ENCODE peak calls at places on chromosomes 6 and 20, in six cellular contexts. P is A549, K is K562, U is HepG2, D is endothelial cell of umbilical vein, H is GM12878. Q is an unnamed sample.
A peak's percentile ranks its signal among the peaks of the same experiment; 100 is the strongest.

GRCh38 chr6:7249946-7250643 is 62.9 kb downstream of the SSR1 start:
- DNase-seq in P (no peak), K (no peak), U (no peak), D (no peak), H (no peak), Q (no peak)

GRCh38 chr20:40811660-40812414 is 122.8 kb upstream of the MAFB start:
- DNase-seq in P (no peak), K (no peak), U (no peak), D (no peak), H (no peak), Q (no peak)

GRCh38 chr20:6925744-6926278 is 158.3 kb downstream of the BMP2 start:
- DNase-seq in P (no peak), K (no peak), U (no peak), D (no peak), H (no peak), Q (no peak)

GRCh38 chr6:42334870-42335269 is 116.9 kb downstream of the TRERF1 start:
- DNase-seq in P (no peak), K (no peak), U (no peak), D (no peak), H (no peak), Q (no peak)

GRCh38 chr6:161268526-161269210 is 5.2 kb downstream of the AGPAT4 start:
- DNase-seq in P (no peak), K (no peak), U (no peak), D (no peak), H (no peak), Q (no peak)

GRCh38 chr6:63804381-63804956 is 168.9 kb downstream of the PHF3 start:
- DNase-seq in P (no peak), K (no peak), U (no peak), D (peak; percentile 55), H (no peak), Q (peak; percentile 79)

GRCh38 chr6:10465633-10466499 is 51.0 kb upstream of the TFAP2A start:
- DNase-seq in P (peak; percentile 72), K (peak; percentile 47), U (peak; percentile 44), D (peak; percentile 39), H (no peak), Q (peak; percentile 69)

GRCh38 chr6:26502169-26502568 is 2.1 kb downstream of the BTN1A1 start:
- DNase-seq in P (no peak), K (no peak), U (peak; percentile 41), D (no peak), H (peak; percentile 25), Q (no peak)

GRCh38 chr20:17721802-17722486 is 22.2 kb downstream of the BANF2 start:
- DNase-seq in P (no peak), K (no peak), U (peak; percentile 99), D (no peak), H (no peak), Q (no peak)

GRCh38 chr6:140319209-140319608 is 944.8 kb upstream of the CITED2 start:
- DNase-seq in P (peak; percentile 12), K (no peak), U (peak; percentile 11), D (peak; percentile 24), H (no peak), Q (no peak)

GRCh38 chr20:433300-433975 is 25.3 kb downstream of the RBCK1 start:
- DNase-seq in P (no peak), K (no peak), U (no peak), D (no peak), H (peak; percentile 86), Q (no peak)

GRCh38 chr6:107280791-107281190 is 165.5 kb upstream of the BEND3 start:
- DNase-seq in P (no peak), K (peak; percentile 37), U (no peak), D (no peak), H (no peak), Q (no peak)

GRCh38 chr6:107290491-107290890 is 168.9 kb downstream of the PDSS2 start:
- DNase-seq in P (no peak), K (no peak), U (no peak), D (no peak), H (no peak), Q (no peak)

DNA sequence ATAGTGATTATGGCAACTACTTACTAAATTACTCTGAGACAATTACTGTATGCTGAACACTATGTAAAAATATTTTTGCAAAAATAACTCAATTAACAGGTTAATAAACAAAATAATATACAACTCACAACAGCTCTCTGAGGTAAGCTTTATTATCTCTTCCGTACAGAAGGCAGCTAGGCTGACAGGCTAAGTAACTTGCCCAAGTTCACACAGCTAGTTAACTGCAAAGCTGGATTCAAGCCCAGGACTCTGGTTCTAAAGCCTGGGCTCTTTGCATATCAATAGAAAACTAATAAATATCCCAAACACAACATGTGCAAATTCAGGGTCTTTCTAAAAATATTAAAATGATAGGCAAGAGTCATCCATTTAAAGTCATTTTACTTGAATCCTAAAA is 169.5 kb upstream of the BEND3 start:
- DNase-seq in P (no peak), K (peak; percentile 16), U (no peak), D (no peak), H (no peak), Q (no peak)
- TF ChIP-seq MYC in P (no peak), K (no peak), U (no peak), D (no peak), H (no peak), Q (no peak)

GRCh38 chr20:25624500-25624939 is 706 bp upstream of the NANP start:
- DNase-seq in P (no peak), K (no peak), U (no peak), D (no peak), H (peak; percentile 4), Q (no peak)
- TF ChIP-seq MYC in P (no peak), K (no peak), U (no peak), D (no peak), H (no peak), Q (no peak)

GRCh38 chr20:64037498-64038213 is 1.7 kb downstream of the C20orf204 start:
- DNase-seq in P (no peak), K (peak; percentile 61), U (no peak), D (no peak), H (no peak), Q (peak; percentile 37)

GRCh38 chr20:64036346-64037198 is 590 bp downstream of the C20orf204 start:
- DNase-seq in P (no peak), K (peak; percentile 55), U (peak; percentile 75), D (no peak), H (no peak), Q (peak; percentile 49)

GRCh38 chr20:64035066-64035932 is 683 bp upstream of the C20orf204 start:
- DNase-seq in P (no peak), K (no peak), U (no peak), D (no peak), H (peak; percentile 59), Q (no peak)

GRCh38 chr20:64037199-64037497 is 1.2 kb downstream of the C20orf204 start:
- DNase-seq in P (no peak), K (no peak), U (no peak), D (no peak), H (no peak), Q (no peak)

GRCh38 chr20:64035933-64036345 is at the start of gene C20orf204:
- DNase-seq in P (no peak), K (peak; percentile 60), U (peak; percentile 94), D (no peak), H (no peak), Q (no peak)
- TF ChIP-seq MYC in P (no peak), K (no peak), U (peak; percentile 85), D (no peak), H (no peak), Q (no peak)

GRCh38 chr6:113686049-113686448 is 171.1 kb upstream of the MARCKS start:
- DNase-seq in P (no peak), K (no peak), U (no peak), D (no peak), H (no peak), Q (no peak)

GRCh38 chr6:113694278-113695077 is 162.7 kb upstream of the MARCKS start:
- DNase-seq in P (peak; percentile 61), K (no peak), U (peak; percentile 37), D (peak; percentile 28), H (no peak), Q (peak; percentile 22)

GRCh38 chr6:113690957-113691656 is 166.0 kb upstream of the MARCKS start:
- DNase-seq in P (no peak), K (no peak), U (no peak), D (no peak), H (no peak), Q (no peak)

GRCh38 chr6:113693866-113694265 is 163.3 kb upstream of the MARCKS start:
- DNase-seq in P (peak; percentile 44), K (no peak), U (no peak), D (no peak), H (no peak), Q (no peak)

GRCh38 chr6:113690255-113690956 is 166.7 kb upstream of the MARCKS start:
- DNase-seq in P (peak; percentile 65), K (no peak), U (peak; percentile 58), D (peak; percentile 66), H (peak; percentile 34), Q (peak; percentile 60)
- TF ChIP-seq MYC in P (no peak), K (no peak), U (no peak), D (no peak), H (no peak), Q (peak; percentile 34)